ENCODE peak calls at places on chromosome 17, in eight cellular contexts. R, I, A, L, O, Z, D and P are unnamed samples. For H3K27me3, the result is how much of the 10 kb centered on the place peaks cover.

GRCh38 chr17:4204676-4205075 is 59.1 kb downstream of the ANKFY1 start:
- DNase-seq in I (peak), A (no peak), D (peak), L (peak), O (peak), R (no peak), Z (peak), P (no peak)

GRCh38 chr17:19508327-19508867 is 25.3 kb upstream of the SLC47A1 start:
- DNase-seq in I (no peak), O (peak), Z (peak), R (peak), A (no peak), L (no peak), D (no peak), P (peak)

GRCh38 chr17:28738680-28739384 is 5.0 kb upstream of the TRAF4 start:
- DNase-seq in O (peak), L (no peak), A (no peak), I (no peak), R (no peak), Z (no peak), D (no peak), P (no peak)

GRCh38 chr17:16434662-16435061 is 19.3 kb downstream of the TRPV2 start:
- DNase-seq in D (no peak), L (no peak), A (no peak), Z (peak), R (no peak), I (no peak), O (no peak), P (no peak)

GRCh38 chr17:4735825-4736651 is 3.6 kb upstream of the ZMYND15 start:
- DNase-seq in L (no peak), I (no peak), O (no peak), R (no peak), Z (no peak), D (no peak), A (no peak), P (no peak)

GRCh38 chr17:37813753-37814152 is 68.9 kb upstream of the HNF1B start:
- DNase-seq in R (no peak), L (peak), Z (no peak), A (peak), I (peak), O (no peak), D (no peak), P (peak)

GRCh38 chr17:58264407-58265103 is 16.2 kb downstream of the MPO start:
- DNase-seq in O (no peak), D (no peak), R (no peak), Z (no peak), A (no peak), I (no peak), L (no peak), P (no peak)

GRCh38 chr17:81025756-81026155 is 9.2 kb upstream of the BAIAP2 start:
- DNase-seq in D (no peak), Z (no peak), O (peak), R (no peak), I (no peak), A (no peak), L (no peak), P (no peak)

GRCh38 chr17:82349287-82349701 is 9.8 kb upstream of the TEX19 start:
- DNase-seq in I (no peak), L (no peak), Z (no peak), O (peak), D (no peak), A (no peak), R (no peak), P (no peak)

GRCh38 chr17:19650826-19651225 is 2.3 kb downstream of the ALDH3A2 start:
- DNase-seq in I (peak), A (no peak), L (peak), O (no peak), D (no peak), R (no peak), Z (no peak), P (peak)

GRCh38 chr17:44360144-44360533 is 3.5 kb downstream of the FAM171A2 start:
- DNase-seq in Z (no peak), O (no peak), A (no peak), D (no peak), I (no peak), R (no peak), L (no peak), P (no peak)

GRCh38 chr17:16820979-16821543 is 131.0 kb downstream of the CCDC144A start:
- DNase-seq in A (no peak), R (no peak), D (no peak), I (no peak), Z (peak), L (no peak), O (no peak), P (no peak)

GRCh38 chr17:78697122-78697845 is 84.8 kb downstream of the CYTH1 start:
- DNase-seq in Z (no peak), R (no peak), O (no peak), I (peak), L (peak), A (no peak), D (no peak), P (no peak)

GRCh38 chr17:80827646-80828643 is 163.7 kb upstream of the CHMP6 start:
- DNase-seq in I (peak), L (peak), Z (peak), A (peak), D (no peak), O (peak), R (no peak), P (peak)

GRCh38 chr17:82049521-82049971 is 2.1 kb downstream of the RFNG start:
- DNase-seq in L (no peak), R (peak), Z (no peak), O (peak), I (no peak), A (no peak), D (no peak), P (no peak)

GRCh38 chr17:70582777-70583176 is 413.4 kb downstream of the KCNJ2 start:
- DNase-seq in R (no peak), A (no peak), D (no peak), L (no peak), O (no peak), I (no peak), Z (no peak), P (no peak)

GRCh38 chr17:20009302-20010098 is at the start of gene SPECC1:
- DNase-seq in A (no peak), L (peak), O (peak), I (peak), R (peak), D (peak), Z (peak), P (peak)

GRCh38 chr17:77740481-77740880 is 218.0 kb upstream of the TNRC6C start:
- DNase-seq in I (no peak), D (no peak), A (no peak), O (no peak), Z (no peak), R (no peak), L (no peak), P (no peak)

GRCh38 chr17:10172241-10172741 is 26.1 kb downstream of the GAS7 start:
- DNase-seq in I (peak), Z (no peak), O (no peak), A (no peak), L (no peak), D (no peak), R (no peak), P (no peak)

GRCh38 chr17:63232565-63233310 is 213.4 kb downstream of the CYB561 start:
- DNase-seq in Z (peak), R (no peak), L (no peak), I (no peak), D (no peak), O (no peak), A (no peak), P (no peak)

GRCh38 chr17:75601057-75601987 is 13.7 kb downstream of the MYO15B start:
- DNase-seq in A (no peak), R (peak), L (peak), O (no peak), D (peak), I (peak), Z (peak), P (peak)

GRCh38 chr17:60604686-60605334 is 4.8 kb downstream of the PPM1D start:
- DNase-seq in Z (no peak), A (peak), D (no peak), L (peak), O (peak), R (no peak), I (peak), P (peak)

GRCh38 chr17:19507673-19508326 is 25.9 kb upstream of the SLC47A1 start:
- DNase-seq in Z (peak), D (peak), A (peak), L (peak), I (peak), R (peak), O (peak), P (peak)

GRCh38 chr17:73401911-73402310 is 90.1 kb upstream of the CDC42EP4 start:
- DNase-seq in I (peak), D (no peak), R (peak), L (peak), Z (peak), O (peak), A (no peak), P (no peak)

GRCh38 chr17:77958716-77959215 is 263 bp downstream of the TNRC6C start:
- DNase-seq in D (no peak), A (no peak), O (no peak), I (no peak), Z (no peak), R (no peak), L (no peak), P (no peak)

GRCh38 chr17:82745524-82745923 is 6.3 kb upstream of the TBCD start:
- DNase-seq in A (no peak), R (no peak), Z (no peak), D (no peak), I (no peak), L (no peak), O (no peak), P (no peak)

GRCh38 chr17:67490471-67490870 is 113.4 kb downstream of the PITPNC1 start:
- DNase-seq in R (no peak), O (no peak), A (no peak), L (no peak), I (no peak), Z (peak), D (no peak), P (no peak)

GRCh38 chr17:78323821-78324390 is 36.0 kb downstream of the SOCS3 start:
- DNase-seq in D (no peak), A (no peak), L (no peak), R (no peak), I (no peak), O (no peak), Z (no peak), P (no peak)

GRCh38 chr17:32697728-32698625 is 178.9 kb downstream of the MYO1D start:
- DNase-seq in L (no peak), I (no peak), Z (no peak), D (no peak), R (no peak), A (no peak), O (no peak), P (peak)

GRCh38 chr17:7886227-7887037 is 2.2 kb upstream of the CHD3 start:
- DNase-seq in D (no peak), O (no peak), I (peak), A (no peak), L (peak), R (no peak), Z (peak), P (peak)

GRCh38 chr17:42591411-42591810 is 13.9 kb upstream of the PSMC3IP start:
- DNase-seq in R (no peak), Z (no peak), D (no peak), I (no peak), L (no peak), O (no peak), A (no peak), P (no peak)

GRCh38 chr17:44061446-44061845 is 5.0 kb downstream of the LSM12 start:
- DNase-seq in L (no peak), A (no peak), O (no peak), I (no peak), Z (no peak), D (no peak), R (no peak), P (no peak)

GRCh38 chr17:15909481-15909991 is 35.4 kb upstream of the ADORA2B start:
- DNase-seq in D (no peak), Z (no peak), A (no peak), O (no peak), L (no peak), R (peak), I (no peak), P (no peak)

GRCh38 chr17:50106393-50107131 is 11.4 kb downstream of the PDK2 start:
- DNase-seq in I (no peak), O (no peak), D (no peak), Z (no peak), R (no peak), L (no peak), A (no peak), P (no peak)

GRCh38 chr17:64005734-64006167 is 7.6 kb downstream of the PRR29 start:
- DNase-seq in D (no peak), Z (peak), O (peak), L (no peak), A (no peak), I (no peak), R (no peak), P (no peak)

GRCh38 chr17:9162275-9162985 is 141.1 kb downstream of the NTN1 start:
- DNase-seq in L (no peak), Z (peak), R (no peak), I (no peak), A (no peak), D (peak), O (no peak), P (no peak)
- TF ChIP-seq CTCF in L (no peak), Z (peak), R (no peak), I (no peak), A (no peak), D (no peak), O (no peak), P (peak)

GRCh38 chr17:27390540-27390939 is 65.7 kb upstream of the KSR1 start:
- DNase-seq in R (no peak), I (no peak), Z (no peak), A (no peak), O (no peak), L (no peak), D (no peak), P (no peak)
- H3K27me3 ChIP-seq in R (under half), I (under half), Z (under half), A (under half), O (under half), L (under half), D (under half), P (under half)

DNA sequence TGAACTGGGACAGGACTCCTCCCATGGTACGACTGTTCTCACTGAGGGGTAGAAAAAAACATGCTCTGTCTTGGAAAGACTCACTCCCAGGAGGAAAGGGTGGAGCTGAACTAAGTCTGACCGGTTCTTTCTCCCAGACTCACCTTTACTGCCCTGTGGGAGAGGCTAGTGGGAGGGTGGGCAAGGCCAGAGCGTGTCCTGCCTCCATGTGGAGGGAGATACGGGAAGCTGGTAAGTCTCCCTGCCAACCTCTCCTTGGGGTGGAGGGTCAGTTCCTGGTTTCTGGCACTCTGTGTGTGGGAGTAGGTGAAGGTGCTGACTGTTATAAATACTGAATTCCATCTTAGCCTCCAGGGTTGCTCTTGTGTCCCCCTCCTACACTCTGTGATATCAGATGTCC is 26.8 kb upstream of the FAM20A start:
- DNase-seq in A (no peak), I (no peak), R (no peak), Z (peak), O (no peak), L (no peak), D (no peak), P (peak)
- TF ChIP-seq CTCF in A (no peak), I (no peak), R (no peak), Z (no peak), O (no peak), L (no peak), D (no peak), P (no peak)

DNA sequence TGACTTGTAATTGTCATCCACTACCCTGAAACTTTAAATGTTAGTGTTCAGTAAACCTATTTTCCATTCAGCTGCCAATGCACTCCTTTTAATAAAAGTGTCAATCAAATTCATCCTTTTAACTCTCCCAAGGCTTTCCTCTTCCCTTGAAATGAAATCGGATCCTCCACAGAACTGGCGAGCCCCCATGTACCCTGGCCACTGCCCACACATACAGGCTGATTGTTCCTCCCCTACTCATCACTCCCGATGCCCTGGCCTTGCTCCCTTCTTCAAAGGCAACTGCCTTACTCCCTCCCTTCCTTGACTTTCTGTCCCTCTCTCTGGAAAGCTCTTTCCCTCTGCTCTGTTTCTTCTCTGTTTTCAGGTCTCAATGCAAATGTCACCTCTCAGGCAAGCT is 7.6 kb downstream of the KRT33A start:
- DNase-seq in I (no peak), L (no peak), A (no peak), D (no peak), R (no peak), O (no peak), Z (no peak), P (no peak)
- H3K27me3 ChIP-seq in I (under half), L (under half), A (under half), D (under half), R (under half), O (under half), Z (under half), P (under half)

GRCh38 chr17:2043785-2044184 is 2.0 kb downstream of the OVCA2 start:
- DNase-seq in O (no peak), R (no peak), A (no peak), D (no peak), Z (no peak), L (peak), I (peak), P (peak)

GRCh38 chr17:2041561-2042354 is at the start of gene OVCA2:
- DNase-seq in L (peak), R (peak), D (peak), Z (peak), O (peak), A (peak), I (peak), P (peak)

GRCh38 chr17:2044263-2044894 is 2.6 kb downstream of the OVCA2 start:
- DNase-seq in Z (no peak), L (no peak), D (no peak), O (no peak), I (no peak), R (no peak), A (no peak), P (no peak)

GRCh38 chr17:2040942-2041560 is 771 bp upstream of the OVCA2 start:
- DNase-seq in R (no peak), O (no peak), Z (no peak), D (no peak), L (no peak), A (no peak), I (no peak), P (no peak)

DNA sequence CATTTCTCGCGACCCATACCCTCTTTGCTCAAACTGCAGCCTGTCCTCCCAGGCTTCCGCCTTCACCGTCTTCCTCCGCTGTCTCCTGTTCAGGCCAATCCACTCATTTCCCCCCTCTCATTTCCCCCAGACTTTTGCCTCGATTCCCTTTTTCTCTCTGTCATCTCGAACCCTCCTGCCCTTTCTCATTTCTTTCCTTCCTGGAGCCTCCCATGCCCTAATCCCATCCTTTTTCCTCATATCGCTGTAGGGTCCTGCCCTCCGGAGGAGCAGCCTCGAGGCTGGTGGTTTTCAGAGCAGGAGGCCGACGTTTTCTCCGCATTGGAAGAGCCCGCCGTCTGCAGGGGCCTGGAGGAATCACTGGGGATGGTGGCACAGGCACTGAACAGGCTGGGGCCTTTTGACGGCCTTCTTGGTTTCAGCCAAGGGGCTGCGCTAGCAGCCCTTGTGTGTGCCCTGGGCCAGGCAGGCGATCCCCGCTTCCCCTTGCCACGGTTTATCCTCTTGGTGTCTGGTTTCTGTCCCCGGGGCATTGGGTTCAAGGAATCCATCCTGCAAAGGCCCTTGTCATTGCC is 620 bp downstream of the OVCA2 start:
- DNase-seq in R (no peak), D (no peak), O (no peak), L (no peak), I (no peak), Z (peak), A (no peak), P (no peak)
- TF ChIP-seq CTCF in R (no peak), D (no peak), O (no peak), L (no peak), I (peak), Z (no peak), A (no peak), P (peak)

GRCh38 chr17:48752399-48753288 is 24.1 kb upstream of the HOXB13 start:
- DNase-seq in L (no peak), Z (peak), R (no peak), I (no peak), D (no peak), A (no peak), O (no peak), P (no peak)

GRCh38 chr17:48755346-48755745 is 26.8 kb upstream of the HOXB13 start:
- DNase-seq in A (no peak), Z (no peak), O (no peak), L (no peak), R (no peak), I (no peak), D (no peak), P (no peak)

GRCh38 chr17:48753794-48754499 is 25.4 kb upstream of the HOXB13 start:
- DNase-seq in O (no peak), I (no peak), D (no peak), A (no peak), Z (no peak), L (no peak), R (no peak), P (no peak)

GRCh38 chr17:48756816-48757215 is 28.3 kb upstream of the HOXB13 start:
- DNase-seq in L (no peak), R (no peak), A (no peak), Z (no peak), D (no peak), I (no peak), O (no peak), P (no peak)

DNA sequence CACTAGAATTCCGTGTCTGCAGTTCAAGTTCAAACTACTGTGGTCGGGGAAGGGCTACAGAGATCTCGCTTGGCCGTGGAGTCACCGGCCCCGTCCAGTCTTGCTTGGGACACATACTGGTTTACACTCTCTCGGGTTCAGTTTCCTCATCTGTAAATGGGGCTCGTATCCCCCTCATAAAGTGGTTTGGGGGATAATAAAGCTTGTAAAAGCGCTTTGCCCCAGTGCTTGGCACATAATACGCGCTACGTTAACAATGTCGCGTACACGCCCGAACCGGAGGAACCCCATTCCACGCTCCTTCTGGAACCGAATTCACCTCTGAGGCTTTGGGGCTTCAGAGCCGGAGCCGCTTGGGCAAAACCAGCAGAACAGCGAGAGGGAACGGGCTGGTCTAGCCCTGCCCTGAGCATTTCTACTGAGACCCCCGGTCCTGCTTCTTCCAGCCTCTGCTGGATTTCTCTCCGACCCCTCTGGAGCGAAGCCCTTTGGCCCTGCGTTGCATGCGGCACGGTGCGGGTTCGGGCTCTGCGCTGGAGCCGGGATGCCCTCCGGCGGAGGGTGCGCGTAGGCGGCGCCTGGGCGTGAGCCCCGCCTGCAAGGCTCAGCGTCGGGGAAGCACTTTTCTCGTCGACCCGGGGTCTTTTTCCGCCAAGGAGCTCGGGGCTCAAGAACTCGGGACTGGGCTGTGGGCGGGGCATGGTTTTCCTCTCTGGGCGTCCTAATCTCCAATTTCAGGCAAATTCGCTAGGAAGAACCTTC is 26.1 kb upstream of the HOXB13 start:
- DNase-seq in R (no peak), A (no peak), Z (peak), D (no peak), I (no peak), O (no peak), L (no peak), P (no peak)
- H3K27me3 ChIP-seq in R (half or more), A (half or more), Z (half or more), D (under half), I (half or more), O (half or more), L (half or more), P (half or more)